ENCODE peak calls at places on chromosomes 16 and 17, in five cellular contexts. O is heart left ventricle; W is cardiac muscle cell; S is A549; Z is CD8-positive, alpha-beta memory T cell. G is an unnamed sample.

GRCh38 chr17:35094902-35095301 is 24.8 kb downstream of the RAD51D start:
- DNase-seq in S (no peak), W (peak), Z (no peak), O (no peak), G (no peak)

GRCh38 chr17:35291802-35292201 is 48.9 kb downstream of the SLFN5 start:
- DNase-seq in S (no peak), W (peak), O (no peak), Z (no peak), G (no peak)

GRCh38 chr17:74900208-74900607 is 6.8 kb upstream of the FADS6 start:
- DNase-seq in O (no peak), S (no peak), Z (no peak), W (no peak), G (no peak)

GRCh38 chr17:27578718-27579085 is 52.3 kb upstream of the LGALS9 start:
- DNase-seq in O (no peak), W (peak), S (no peak), Z (no peak), G (no peak)

GRCh38 chr17:7363311-7363710 is 8.4 kb downstream of the TMEM95 start:
- DNase-seq in S (no peak), O (no peak), Z (no peak), W (no peak), G (no peak)

GRCh38 chr17:27296427-27296979 is 2.6 kb downstream of the WSB1 start:
- DNase-seq in Z (no peak), S (peak), W (peak), O (no peak), G (no peak)

GRCh38 chr16:47990676-47991075 is 165.1 kb downstream of the ABCC12 start:
- DNase-seq in Z (no peak), O (no peak), S (no peak), W (no peak), G (no peak)

GRCh38 chr17:63070031-63070430 is 104.0 kb downstream of the TANC2 start:
- DNase-seq in S (no peak), Z (no peak), O (no peak), W (peak), G (no peak)

GRCh38 chr17:76909971-76910760 is 42.0 kb downstream of the MGAT5B start:
- DNase-seq in W (peak), O (no peak), S (peak), Z (no peak), G (peak)

GRCh38 chr17:19510903-19511302 is 22.8 kb upstream of the SLC47A1 start:
- DNase-seq in W (no peak), Z (no peak), S (no peak), O (no peak), G (no peak)

GRCh38 chr17:37743875-37744632 is 805 bp downstream of the HNF1B start:
- DNase-seq in S (peak), O (no peak), W (no peak), Z (no peak), G (no peak)

GRCh38 chr16:24838554-24839266 is 7.1 kb upstream of the SLC5A11 start:
- DNase-seq in S (peak), Z (no peak), O (no peak), W (peak), G (no peak)

GRCh38 chr17:29603109-29603674 is 10.3 kb downstream of the ANKRD13B start:
- DNase-seq in Z (no peak), O (no peak), S (no peak), W (no peak), G (no peak)

GRCh38 chr16:3215601-3216262 is 19.2 kb downstream of the ZNF200 start:
- DNase-seq in W (no peak), S (no peak), Z (no peak), O (no peak), G (no peak)

GRCh38 chr16:88320947-88321634 is 61.7 kb upstream of the ZNF469 start:
- DNase-seq in O (peak), S (peak), W (no peak), Z (no peak), G (no peak)

GRCh38 chr16:14485131-14485551 is 144.9 kb downstream of the PARN start:
- DNase-seq in S (no peak), O (no peak), W (peak), Z (no peak), G (no peak)

DNA sequence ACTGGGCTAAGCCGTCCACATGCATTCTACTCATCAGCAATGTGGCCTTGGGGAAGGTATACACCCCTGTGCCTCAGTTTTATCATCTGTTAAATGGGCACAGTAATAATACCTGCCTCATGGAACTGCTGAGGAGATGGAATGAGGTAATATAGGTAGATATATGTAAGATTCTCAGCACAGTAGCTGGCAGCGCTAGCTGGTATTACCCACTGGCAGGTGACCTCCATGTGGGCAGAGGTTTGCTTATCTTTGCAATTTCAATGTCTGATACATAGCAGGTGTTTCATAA is 1.2 kb upstream of the SGCA start:
- DNase-seq in O (no peak), Z (no peak), S (no peak), W (no peak), G (no peak)
- H3K27ac ChIP-seq in O (peak), Z (no peak), S (no peak), W (peak), G (no peak)

GRCh38 chr16:50694206-50694605 is 800 bp downstream of the NOD2 start:
- DNase-seq in O (no peak), Z (no peak), W (no peak), S (no peak), G (no peak)
- H3K4me3 ChIP-seq in O (no peak), Z (peak), W (no peak), S (no peak), G (peak)

GRCh38 chr16:69756705-69757104 is 2.0 kb upstream of the NOB1 start:
- DNase-seq in W (no peak), S (no peak), Z (no peak), O (no peak), G (no peak)

GRCh38 chr16:69748694-69749345 is 5.9 kb downstream of the NOB1 start:
- DNase-seq in O (no peak), Z (no peak), S (no peak), W (no peak), G (no peak)

GRCh38 chr16:69754469-69755310 is at the start of gene NOB1:
- DNase-seq in O (peak), S (peak), W (peak), Z (peak), G (peak)

GRCh38 chr16:69754143-69754468 is 620 bp downstream of the NOB1 start:
- DNase-seq in O (no peak), S (no peak), Z (no peak), W (no peak), G (no peak)
- H3K27ac ChIP-seq in O (peak), S (peak), Z (peak), W (peak), G (peak)

GRCh38 chr16:85863384-85863774 is 35.6 kb upstream of the IRF8 start:
- DNase-seq in S (no peak), O (no peak), Z (no peak), W (peak), G (no peak)

GRCh38 chr16:85862476-85863383 is 36.2 kb upstream of the IRF8 start:
- DNase-seq in S (no peak), O (no peak), Z (no peak), W (no peak), G (no peak)

GRCh38 chr16:85867189-85867588 is 31.8 kb upstream of the IRF8 start:
- DNase-seq in S (no peak), O (no peak), W (no peak), Z (no peak), G (no peak)

GRCh38 chr16:85868495-85868894 is 30.5 kb upstream of the IRF8 start:
- DNase-seq in S (no peak), Z (no peak), O (no peak), W (no peak), G (no peak)

GRCh38 chr16:85864965-85865364 is 34.0 kb upstream of the IRF8 start:
- DNase-seq in O (no peak), W (no peak), S (no peak), Z (no peak), G (no peak)
- H3K4me3 ChIP-seq in O (no peak), W (no peak), S (no peak), Z (no peak), G (no peak)

DNA sequence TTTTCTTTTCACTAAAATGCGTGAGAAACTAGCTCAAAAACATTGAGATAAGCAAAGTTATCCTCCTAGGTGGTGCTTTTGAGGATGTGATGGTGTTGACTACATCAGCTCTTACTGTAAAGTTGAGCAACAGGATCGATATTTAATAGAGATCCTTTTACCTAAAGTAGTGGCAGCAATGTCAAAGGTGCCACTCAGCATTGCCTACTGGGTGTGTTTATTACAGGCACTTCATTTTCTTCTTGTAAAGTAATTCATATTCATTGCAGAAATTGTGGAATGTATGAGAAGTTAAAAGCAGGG is 1.4 kb downstream of the PSMD3 start:
- DNase-seq in S (no peak), W (no peak), Z (no peak), O (no peak), G (no peak)
- H3K27ac ChIP-seq in S (peak), W (no peak), Z (peak), O (no peak), G (peak)

DNA sequence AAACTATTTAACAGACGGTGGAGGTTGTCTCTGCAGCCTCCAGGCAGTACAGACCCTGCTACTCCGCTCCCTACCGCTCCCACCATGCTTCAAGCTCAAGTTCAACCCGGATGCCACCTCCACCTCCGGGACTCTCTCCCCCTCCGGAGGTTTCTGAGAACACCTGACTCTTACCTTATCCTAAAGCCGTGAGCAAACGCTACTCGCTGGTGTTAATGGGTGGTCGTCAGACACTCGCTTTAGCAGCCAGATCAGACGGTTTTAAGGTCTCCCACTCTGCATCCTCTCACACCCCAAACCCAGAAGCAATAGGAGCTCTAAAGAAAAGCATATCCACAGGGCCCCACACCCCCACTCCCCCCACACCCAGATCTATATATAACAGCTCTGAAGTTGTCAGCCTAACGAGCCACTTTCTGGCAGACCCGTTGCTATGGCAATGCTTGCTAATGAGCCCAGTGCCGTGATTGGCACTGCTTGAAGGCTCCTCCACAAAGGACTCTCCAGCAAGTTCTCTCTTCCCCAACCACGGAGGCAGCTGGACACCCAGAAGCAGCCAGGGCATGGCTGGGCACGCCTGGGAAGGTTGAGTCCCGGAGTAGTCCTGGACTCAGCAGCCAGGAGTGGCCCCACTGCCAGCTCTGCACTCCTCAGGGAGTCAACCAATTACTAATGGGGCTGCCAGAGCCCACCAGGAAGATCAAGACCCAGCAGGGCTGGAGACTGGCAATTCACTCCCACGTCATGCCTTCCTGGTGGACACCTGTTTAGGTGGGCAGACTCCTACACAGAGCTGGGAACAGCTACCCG is 121.1 kb upstream of the RCVRN start:
- DNase-seq in W (no peak), S (no peak), O (no peak), Z (no peak), G (no peak)
- H3K4me3 ChIP-seq in W (no peak), S (no peak), O (no peak), Z (no peak), G (no peak)